ENCODE peak calls at places on chromosomes 1 and 21, in four cellular contexts. A is A549, G is HepG2, F is K562. C is an unnamed sample.

GRCh38 chr1:63557365-63557987 is 34.2 kb downstream of the EFCAB7 start:
- DNase-seq in A (no peak), G (peak), F (peak), C (no peak)

GRCh38 chr1:86537928-86538695 is 8.8 kb upstream of the CLCA4 start:
- DNase-seq in A (no peak), G (no peak), F (no peak), C (no peak)

GRCh38 chr1:37477946-37478345 is 3.6 kb downstream of the ZC3H12A start:
- DNase-seq in A (no peak), G (no peak), F (no peak), C (no peak)

GRCh38 chr21:46425566-46425965 is 33.1 kb upstream of the DIP2A start:
- DNase-seq in A (no peak), G (no peak), F (no peak), C (no peak)

GRCh38 chr1:162861101-162861500 is at the start of gene CCDC190:
- DNase-seq in A (no peak), G (no peak), F (no peak), C (no peak)

GRCh38 chr1:119254067-119254720 is 113.7 kb upstream of the WARS2 start:
- DNase-seq in A (no peak), G (no peak), F (no peak), C (no peak)

GRCh38 chr21:43921979-43922945 is 57.2 kb downstream of the AGPAT3 start:
- DNase-seq in A (no peak), G (no peak), F (peak), C (peak)

GRCh38 chr1:25028910-25029599 is 99.0 kb upstream of the RUNX3 start:
- DNase-seq in A (no peak), G (no peak), F (no peak), C (no peak)

GRCh38 chr1:57848406-57848805 is 424.5 kb upstream of the DAB1 start:
- DNase-seq in A (no peak), G (no peak), F (no peak), C (no peak)

DNA sequence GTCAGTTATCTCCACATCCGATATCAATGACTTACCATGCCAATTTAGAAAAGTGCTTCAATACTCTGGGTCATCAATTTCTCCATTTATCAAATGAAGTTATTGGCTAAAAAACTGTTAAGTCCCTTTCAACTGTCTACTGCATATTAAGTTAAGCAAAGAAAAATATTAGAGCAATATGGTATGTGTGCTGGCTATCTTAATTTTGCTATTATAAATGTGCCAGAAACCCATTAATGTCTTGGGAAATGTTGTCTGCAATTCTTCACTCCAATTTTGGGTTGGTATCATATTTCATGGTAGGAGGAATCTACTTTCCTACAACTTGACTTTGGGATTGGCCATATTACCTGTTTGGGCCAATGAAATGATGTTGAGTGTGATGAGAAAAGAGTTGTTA is 1063.9 kb downstream of the PLA2G4A start:
- DNase-seq in A (no peak), G (no peak), F (no peak), C (no peak)
- TF ChIP-seq KDM1A in A (no peak), G (no peak), F (no peak), C (no peak)

GRCh38 chr1:203186446-203187305 is at the start of gene CHI3L1:
- DNase-seq in A (no peak), G (no peak), F (no peak), C (no peak)

GRCh38 chr1:203188686-203189232 is 2.3 kb upstream of the CHI3L1 start:
- DNase-seq in A (no peak), G (no peak), F (no peak), C (no peak)

GRCh38 chr1:203190949-203191348 is 4.4 kb upstream of the CHI3L1 start:
- DNase-seq in A (no peak), G (no peak), F (no peak), C (no peak)

GRCh38 chr1:203187306-203188264 is 1.1 kb upstream of the CHI3L1 start:
- DNase-seq in A (no peak), G (no peak), F (no peak), C (no peak)

DNA sequence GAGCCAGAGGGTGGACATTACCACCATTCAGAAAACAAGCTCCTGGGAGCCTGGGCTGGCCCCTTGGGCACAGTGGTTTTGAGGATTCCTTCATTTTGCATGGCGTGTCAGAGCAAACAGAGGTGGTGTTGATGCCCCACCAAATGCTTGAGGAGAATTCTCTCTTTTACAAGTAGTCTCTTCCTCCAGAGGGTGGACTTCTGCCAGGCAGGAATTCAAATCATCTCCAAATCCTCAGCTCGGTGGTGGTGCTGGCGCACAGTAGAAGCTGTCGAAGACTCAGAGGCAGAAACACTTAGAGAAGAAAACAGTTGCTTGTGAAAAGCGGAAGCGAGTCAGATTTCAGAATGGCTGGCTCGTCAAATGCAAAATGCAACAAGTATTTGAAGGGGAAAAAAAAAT is 3.4 kb upstream of the CHI3L1 start:
- DNase-seq in A (no peak), G (no peak), F (no peak), C (no peak)
- TF ChIP-seq KDM1A in A (no peak), G (no peak), F (no peak), C (no peak)

GRCh38 chr1:115456441-115456961 is 118.5 kb upstream of the NGF start:
- DNase-seq in A (no peak), G (no peak), F (no peak), C (no peak)

GRCh38 chr1:115453666-115454065 is 115.6 kb upstream of the NGF start:
- DNase-seq in A (no peak), G (no peak), F (no peak), C (no peak)

GRCh38 chr1:115457295-115457694 is 119.2 kb upstream of the NGF start:
- DNase-seq in A (no peak), G (no peak), F (no peak), C (no peak)

GRCh38 chr1:115452600-115453329 is 114.7 kb upstream of the NGF start:
- DNase-seq in A (no peak), G (no peak), F (no peak), C (no peak)

GRCh38 chr1:115454835-115455511 is 116.9 kb upstream of the NGF start:
- DNase-seq in A (no peak), G (no peak), F (no peak), C (no peak)
- TF ChIP-seq KDM1A in A (no peak), G (no peak), F (no peak), C (no peak)

DNA sequence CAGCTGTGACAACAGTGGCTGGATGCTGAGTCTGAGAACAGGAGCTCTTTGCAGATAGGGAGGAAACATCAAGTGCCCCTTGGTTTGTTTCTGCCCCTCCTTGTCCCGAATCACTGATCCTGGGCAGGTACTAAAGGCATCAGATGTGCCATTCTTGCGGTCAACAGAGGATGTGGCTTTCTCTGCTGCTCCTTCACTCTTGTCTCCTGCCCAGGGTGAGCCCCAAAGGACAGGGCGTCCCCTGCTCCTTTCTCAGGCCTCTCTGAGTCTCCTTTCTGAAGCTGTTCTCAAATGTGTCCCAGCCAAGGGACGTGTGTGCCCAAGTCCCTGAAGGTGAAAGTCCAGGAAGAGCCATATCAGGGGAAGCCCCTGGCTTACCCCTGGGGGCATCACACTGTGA is 31.7 kb downstream of the SLC37A1 start:
- DNase-seq in A (no peak), G (no peak), F (peak), C (no peak)
- TF ChIP-seq KDM1A in A (no peak), G (no peak), F (no peak), C (no peak)

DNA sequence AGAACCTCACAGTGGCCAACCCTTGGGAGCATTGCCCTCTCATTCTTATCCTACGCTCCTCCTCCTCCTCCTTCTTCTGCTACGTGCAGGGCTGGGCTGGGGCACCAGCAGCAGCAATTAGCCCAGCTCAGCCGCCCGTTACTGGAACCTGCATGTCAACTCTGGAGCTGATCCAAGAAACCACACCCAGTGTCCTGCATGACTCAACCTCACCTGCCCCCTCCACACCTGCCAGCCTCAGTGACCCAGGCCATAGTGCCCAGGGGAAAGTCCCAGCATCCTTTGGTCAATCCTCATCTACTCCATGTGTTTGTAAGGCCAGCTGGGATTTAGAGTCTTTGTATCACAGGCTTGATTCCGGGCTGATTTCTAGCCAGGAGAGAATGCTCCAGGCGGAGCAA is 12.6 kb downstream of the ELF3 start:
- DNase-seq in A (no peak), G (no peak), F (no peak), C (no peak)
- TF ChIP-seq KDM1A in A (no peak), G (no peak), F (no peak), C (no peak)

DNA sequence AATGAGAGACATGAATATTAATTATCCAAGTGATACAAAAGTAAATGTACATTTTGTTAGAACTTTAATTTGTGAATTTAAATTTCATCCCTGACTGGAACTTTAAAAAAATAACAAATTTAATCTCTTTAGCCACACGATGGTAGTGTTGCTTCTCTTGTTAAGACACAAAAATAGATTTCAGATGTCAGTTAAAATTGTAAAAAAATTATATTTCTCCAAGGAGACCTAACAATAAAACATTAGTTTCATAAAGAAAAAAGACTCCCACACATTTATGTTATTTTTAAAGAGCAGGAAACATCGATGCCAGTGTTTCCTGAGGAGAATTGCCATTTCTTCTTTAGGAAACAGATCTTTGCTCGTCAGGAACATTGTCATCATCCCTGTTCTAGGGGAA is 74.0 kb upstream of the DEPDC1 start:
- DNase-seq in A (no peak), G (no peak), F (no peak), C (no peak)
- TF ChIP-seq KDM1A in A (no peak), G (no peak), F (no peak), C (no peak)

GRCh38 chr1:233905416-233906051 is 1.1 kb downstream of the SLC35F3 start:
- DNase-seq in A (no peak), G (no peak), F (no peak), C (no peak)
- TF ChIP-seq KDM1A in A (no peak), G (no peak), F (no peak), C (no peak)